ENCODE peak calls at places on chromosome 21, in six cellular contexts. L is AG08395, K is HAP-1, Z is MM.1S, M is left cardiac atrium, Q is NCI-H1694. V is an unnamed sample.

GRCh38 chr21:42654179-42654912 is 925 bp downstream of the PDE9A start:
- DNase-seq in Q (peak), Z (no peak), K (peak), M (no peak), L (no peak), V (no peak)

GRCh38 chr21:37862536-37862935 is 53.7 kb downstream of the KCNJ6 start:
- DNase-seq in K (no peak), M (no peak), Z (no peak), L (peak), Q (peak), V (no peak)

GRCh38 chr21:17495680-17496079 is 17.2 kb upstream of the CXADR start:
- DNase-seq in K (no peak), Q (no peak), Z (no peak), L (no peak), M (no peak), V (peak)

GRCh38 chr21:33901421-33902288 is 13.9 kb downstream of the ATP5PO start:
- DNase-seq in L (peak), M (peak), Q (peak), Z (peak), K (peak), V (peak)

GRCh38 chr21:34642211-34643075 is 26.4 kb upstream of the CLIC6 start:
- DNase-seq in Q (no peak), M (no peak), K (no peak), Z (peak), L (peak), V (peak)

GRCh38 chr21:34589511-34590282 is 25.2 kb downstream of the RCAN1 start:
- DNase-seq in M (no peak), Z (no peak), L (no peak), Q (no peak), K (no peak), V (no peak)

GRCh38 chr21:25171438-25171837 is 435.8 kb downstream of the MRPL39 start:
- DNase-seq in Q (no peak), L (peak), Z (no peak), K (no peak), M (no peak), V (peak)

GRCh38 chr21:36839123-36839522 is 127.3 kb downstream of the HLCS start:
- DNase-seq in Q (no peak), Z (no peak), L (peak), M (no peak), K (no peak), V (peak)

GRCh38 chr21:25639922-25640670 is 1.0 kb downstream of the JAM2 start:
- DNase-seq in K (peak), L (peak), Q (no peak), Z (no peak), M (peak), V (peak)

GRCh38 chr21:38841472-38841871 is 35.7 kb downstream of the ETS2 start:
- DNase-seq in Z (no peak), Q (no peak), K (no peak), L (no peak), M (no peak), V (no peak)

GRCh38 chr21:36188081-36188681 is 31.6 kb downstream of the DOP1B start:
- DNase-seq in L (no peak), K (no peak), M (peak), Q (no peak), Z (no peak), V (no peak)